ENCODE peak calls at places on chromosomes 13 and 19, in seven cellular contexts. S, K, Q, V, Z, I and O are unnamed samples.
A peak's percentile ranks its signal among the peaks of the same experiment; 100 is the strongest.

GRCh38 chr13:90545070-90545840 is 802.2 kb upstream of the MIR17HG start:
- DNase-seq in I (no peak), K (peak; percentile 8), V (no peak), Q (no peak), S (no peak), Z (no peak), O (peak; percentile 39)

GRCh38 chr19:408441-409005 is 424 bp downstream of the C2CD4C start:
- DNase-seq in I (no peak), S (no peak), Q (no peak), Z (no peak), K (no peak), V (no peak), O (no peak)

GRCh38 chr13:93248627-93249047 is 22.0 kb downstream of the GPC6 start:
- DNase-seq in K (no peak), I (no peak), Q (peak; percentile 2), V (peak; percentile 75), S (peak; percentile 73), Z (no peak), O (peak; percentile 78)

GRCh38 chr19:33245948-33246728 is 20.5 kb upstream of the SLC7A10 start:
- DNase-seq in Z (no peak), S (no peak), K (no peak), I (no peak), Q (no peak), V (no peak), O (no peak)

GRCh38 chr19:43731854-43732253 is 16.0 kb downstream of the IRGC start:
- DNase-seq in I (no peak), Q (no peak), V (no peak), S (no peak), Z (no peak), K (no peak), O (no peak)

GRCh38 chr13:47564041-47564440 is 437.0 kb downstream of the SUCLA2 start:
- DNase-seq in Z (no peak), V (no peak), I (no peak), Q (no peak), S (peak; percentile 61), K (no peak), O (no peak)

GRCh38 chr13:113938246-113938645 is 35.6 kb downstream of the C13orf46 start:
- DNase-seq in K (no peak), Q (no peak), V (no peak), I (no peak), Z (no peak), S (no peak), O (no peak)

GRCh38 chr13:113636266-113636963 is 21.6 kb downstream of the ATP4B start:
- DNase-seq in Q (no peak), I (no peak), S (no peak), Z (no peak), V (no peak), K (no peak), O (no peak)

GRCh38 chr19:10895920-10896319 is 24.6 kb downstream of the CARM1 start:
- DNase-seq in K (no peak), Q (no peak), S (no peak), Z (no peak), V (no peak), I (no peak), O (no peak)

DNA sequence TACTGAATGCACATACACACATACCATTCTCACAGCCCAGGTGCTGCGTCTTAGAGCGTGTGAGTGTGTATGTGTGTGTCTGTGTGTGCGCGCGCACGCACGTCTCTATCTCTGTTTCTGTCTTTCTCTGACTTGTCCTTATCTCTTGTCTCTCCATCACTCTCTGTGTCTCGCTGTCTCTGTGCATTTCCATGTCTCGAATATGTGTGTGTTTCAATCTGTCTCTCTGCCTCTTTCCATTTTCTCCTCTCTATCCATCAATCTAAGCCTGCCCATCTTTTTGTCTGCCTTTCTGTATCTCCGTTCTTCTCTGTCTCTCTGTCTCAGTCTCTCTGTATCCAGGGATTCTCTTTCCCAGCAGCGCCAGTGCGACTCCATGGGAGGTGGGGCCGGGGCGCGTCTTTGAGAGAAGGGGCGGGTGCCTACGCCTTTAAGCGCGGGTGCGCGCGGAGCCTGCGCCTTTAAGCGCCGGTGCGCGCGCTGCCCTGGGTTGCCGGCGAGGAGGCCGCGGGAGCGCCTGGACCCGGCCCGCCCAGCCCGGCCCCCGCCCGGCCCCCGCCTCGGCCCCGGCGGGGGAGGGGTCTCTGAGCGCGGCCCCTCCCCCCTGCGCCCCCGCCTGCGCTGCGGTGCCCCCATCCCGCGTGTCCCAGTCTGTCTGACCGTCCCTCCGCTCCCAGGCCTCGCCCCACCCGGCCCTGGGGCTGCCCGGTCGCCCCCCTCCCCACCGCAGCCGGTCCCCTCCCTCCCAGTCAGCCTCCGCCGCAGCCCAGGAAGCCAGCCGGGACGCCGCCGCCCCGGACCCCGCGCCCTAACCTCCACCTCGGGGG is at the start of gene LRFN3:
- DNase-seq in V (peak; percentile 91), I (peak; percentile 57), Q (peak; percentile 68), K (peak; percentile 84), Z (peak; percentile 63), S (peak; percentile 95), O (peak; percentile 66)
- TF ChIP-seq EZH2phosphoT487 in V (no peak), I (no peak), Q (no peak), K (no peak), Z (no peak), S (no peak), O (no peak)

GRCh38 chr13:38752726-38753125 is 65.8 kb downstream of the FREM2 start:
- DNase-seq in Z (no peak), S (peak; percentile 31), I (no peak), V (no peak), Q (no peak), K (no peak), O (no peak)

GRCh38 chr13:38758278-38758677 is 71.4 kb downstream of the FREM2 start:
- DNase-seq in I (no peak), Q (no peak), K (no peak), V (no peak), Z (no peak), S (peak; percentile 23), O (no peak)

GRCh38 chr13:38753878-38754277 is 67.0 kb downstream of the FREM2 start:
- DNase-seq in Q (no peak), Z (no peak), S (peak; percentile 24), V (no peak), K (no peak), I (no peak), O (no peak)

GRCh38 chr13:38759390-38759789 is 72.5 kb downstream of the FREM2 start:
- DNase-seq in Z (no peak), S (no peak), K (no peak), V (no peak), I (no peak), Q (no peak), O (no peak)

GRCh38 chr13:38755792-38756191 is 68.9 kb downstream of the FREM2 start:
- DNase-seq in S (no peak), Z (no peak), V (no peak), Q (no peak), I (no peak), K (no peak), O (no peak)
- TF ChIP-seq EZH2phosphoT487 in S (no peak), Z (no peak), V (no peak), Q (no peak), I (no peak), K (no peak), O (no peak)

GRCh38 chr13:27556109-27556508 is 64.2 kb downstream of the LNX2 start:
- DNase-seq in V (no peak), S (no peak), K (peak; percentile 58), I (no peak), Q (no peak), Z (no peak), O (peak; percentile 23)
- TF ChIP-seq EZH2phosphoT487 in V (no peak), S (no peak), K (no peak), I (no peak), Q (no peak), Z (no peak), O (no peak)

GRCh38 chr19:18109731-18110671 is 12.4 kb downstream of the MAST3 start:
- DNase-seq in V (peak; percentile 81), Q (no peak), S (peak; percentile 76), K (peak; percentile 56), Z (peak; percentile 44), I (no peak), O (peak; percentile 29)
- TF ChIP-seq EZH2phosphoT487 in V (no peak), Q (no peak), S (no peak), K (no peak), Z (no peak), I (no peak), O (no peak)

DNA sequence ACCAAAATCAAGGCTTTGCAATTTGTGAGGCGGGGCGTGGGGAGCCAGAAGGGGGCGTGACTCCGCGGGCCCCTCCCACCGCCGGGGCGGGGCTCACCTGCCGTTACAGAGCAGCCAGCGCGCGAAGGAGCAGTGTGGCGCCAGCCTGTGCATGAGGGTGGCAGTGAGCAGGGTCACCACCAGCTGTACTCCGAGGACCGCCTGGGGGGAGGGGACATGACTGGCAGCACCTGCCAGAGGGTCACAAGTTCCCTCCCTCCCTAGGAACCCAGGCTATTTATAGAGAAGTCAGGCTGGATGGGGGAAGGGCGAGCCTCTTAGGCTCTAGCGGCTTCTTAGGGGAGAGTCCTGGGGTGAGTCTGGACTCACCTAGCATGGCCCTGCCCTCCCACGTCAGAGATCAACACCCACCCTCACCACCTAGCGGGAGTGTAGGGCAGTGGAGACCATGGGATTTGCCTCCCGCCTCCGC is 3.6 kb downstream of the TMEM161A start:
- DNase-seq in K (no peak), I (no peak), V (peak; percentile 51), S (peak; percentile 55), Q (peak; percentile 52), Z (peak; percentile 58), O (no peak)
- TF ChIP-seq EZH2phosphoT487 in K (no peak), I (no peak), V (no peak), S (no peak), Q (no peak), Z (no peak), O (no peak)

GRCh38 chr13:32415019-32415418 is 12.9 kb downstream of the N4BP2L1 start:
- DNase-seq in K (peak; percentile 32), Z (no peak), V (no peak), I (peak; percentile 18), S (peak; percentile 51), Q (peak; percentile 20), O (peak; percentile 20)
- TF ChIP-seq EZH2phosphoT487 in K (no peak), Z (no peak), V (no peak), I (no peak), S (no peak), Q (no peak), O (no peak)

DNA sequence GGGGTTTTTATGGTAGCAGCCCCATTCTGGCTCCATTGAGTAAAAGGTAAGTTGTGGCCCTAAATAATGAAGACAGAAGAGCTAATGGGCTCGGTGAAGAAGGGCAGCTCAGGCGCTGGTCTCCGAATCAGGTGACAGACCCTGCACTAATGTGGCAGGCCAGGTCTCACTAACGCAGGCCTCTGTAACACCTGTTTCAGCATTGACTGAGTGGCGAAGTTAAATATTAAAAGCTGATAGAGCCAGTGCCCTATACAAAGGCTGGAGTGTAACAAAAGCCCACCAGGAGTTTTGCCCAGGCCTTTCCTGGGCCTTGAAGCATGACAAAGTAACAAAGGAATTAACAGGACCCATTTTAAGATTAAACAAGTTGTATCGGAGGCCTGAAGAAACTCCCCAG is 19.2 kb downstream of the POP4 start:
- DNase-seq in Z (no peak), K (no peak), V (no peak), Q (no peak), I (no peak), S (peak; percentile 76), O (no peak)
- TF ChIP-seq EZH2phosphoT487 in Z (no peak), K (no peak), V (no peak), Q (no peak), I (no peak), S (no peak), O (no peak)